ENCODE peak calls at places on chromosomes 16 and 17, in nine cellular contexts. One of them, this sample, is unnamed.

GRCh38 chr17:40598928-40599627 is 33.8 kb upstream of the CCR7 start:
- DNase-seq in fibroblast of villous mesenchyme: peak; percentile 84
- DNase-seq in HL-60: no peak
- DNase-seq in astrocyte of the spinal cord: peak; percentile 25
- DNase-seq in RWPE2: no peak
- DNase-seq in cardiac fibroblast: peak; percentile 87
- DNase-seq in left ventricle myocardium inferior: no peak
- DNase-seq in H9: no peak
- DNase-seq in tibial nerve: peak; percentile 47
- DNase-seq in this sample: peak; percentile 70

GRCh38 chr16:84827897-84828296 is 8.1 kb downstream of the CRISPLD2 start:
- DNase-seq in fibroblast of villous mesenchyme: peak; percentile 13
- DNase-seq in HL-60: no peak
- DNase-seq in astrocyte of the spinal cord: no peak
- DNase-seq in RWPE2: no peak
- DNase-seq in cardiac fibroblast: no peak
- DNase-seq in left ventricle myocardium inferior: no peak
- DNase-seq in H9: no peak
- DNase-seq in tibial nerve: no peak
- DNase-seq in this sample: no peak

GRCh38 chr16:87956771-87957279 is 5.6 kb downstream of the BANP start:
- DNase-seq in fibroblast of villous mesenchyme: peak; percentile 77
- DNase-seq in HL-60: no peak
- DNase-seq in astrocyte of the spinal cord: peak; percentile 67
- DNase-seq in RWPE2: no peak
- DNase-seq in cardiac fibroblast: peak; percentile 65
- DNase-seq in left ventricle myocardium inferior: no peak
- DNase-seq in H9: no peak
- DNase-seq in tibial nerve: no peak
- DNase-seq in this sample: no peak

GRCh38 chr17:8628172-8628571 is 2.4 kb downstream of the MYH10 start:
- DNase-seq in fibroblast of villous mesenchyme: no peak
- DNase-seq in HL-60: no peak
- DNase-seq in astrocyte of the spinal cord: no peak
- DNase-seq in RWPE2: no peak
- DNase-seq in cardiac fibroblast: no peak
- DNase-seq in left ventricle myocardium inferior: no peak
- DNase-seq in H9: no peak
- DNase-seq in tibial nerve: no peak
- DNase-seq in this sample: no peak

GRCh38 chr17:38703742-38704644 is 1.1 kb upstream of the MLLT6 start:
- DNase-seq in fibroblast of villous mesenchyme: peak; percentile 45
- DNase-seq in HL-60: peak; percentile 77
- DNase-seq in astrocyte of the spinal cord: no peak
- DNase-seq in RWPE2: peak; percentile 87
- DNase-seq in cardiac fibroblast: peak; percentile 36
- DNase-seq in left ventricle myocardium inferior: peak; percentile 84
- DNase-seq in H9: peak; percentile 100
- DNase-seq in tibial nerve: peak; percentile 57
- DNase-seq in this sample: peak; percentile 57

GRCh38 chr17:28841901-28842281 is 699 bp downstream of the FAM222B start:
- DNase-seq in fibroblast of villous mesenchyme: no peak
- DNase-seq in HL-60: no peak
- DNase-seq in astrocyte of the spinal cord: no peak
- DNase-seq in RWPE2: no peak
- DNase-seq in cardiac fibroblast: peak; percentile 7
- DNase-seq in left ventricle myocardium inferior: no peak
- DNase-seq in H9: no peak
- DNase-seq in tibial nerve: no peak
- DNase-seq in this sample: no peak

GRCh38 chr16:23134274-23134673 is 15.0 kb downstream of the USP31 start:
- DNase-seq in fibroblast of villous mesenchyme: peak; percentile 51
- DNase-seq in HL-60: no peak
- DNase-seq in astrocyte of the spinal cord: no peak
- DNase-seq in RWPE2: no peak
- DNase-seq in cardiac fibroblast: peak; percentile 22
- DNase-seq in left ventricle myocardium inferior: peak; percentile 69
- DNase-seq in H9: no peak
- DNase-seq in tibial nerve: no peak
- DNase-seq in this sample: no peak

GRCh38 chr16:29306953-29307597 is 99.4 kb downstream of the NPIPB11 start:
- DNase-seq in fibroblast of villous mesenchyme: no peak
- DNase-seq in HL-60: no peak
- DNase-seq in astrocyte of the spinal cord: peak; percentile 25
- DNase-seq in RWPE2: no peak
- DNase-seq in cardiac fibroblast: peak; percentile 18
- DNase-seq in left ventricle myocardium inferior: no peak
- DNase-seq in H9: no peak
- DNase-seq in tibial nerve: no peak
- DNase-seq in this sample: no peak

GRCh38 chr17:72321886-72322285 is 201.1 kb downstream of the SOX9 start:
- DNase-seq in fibroblast of villous mesenchyme: no peak
- DNase-seq in HL-60: no peak
- DNase-seq in astrocyte of the spinal cord: no peak
- DNase-seq in RWPE2: no peak
- DNase-seq in cardiac fibroblast: no peak
- DNase-seq in left ventricle myocardium inferior: no peak
- DNase-seq in H9: no peak
- DNase-seq in tibial nerve: no peak
- DNase-seq in this sample: no peak

GRCh38 chr17:82849076-82849945 is 9.5 kb upstream of the ZNF750 start:
- DNase-seq in fibroblast of villous mesenchyme: no peak
- DNase-seq in HL-60: peak; percentile 50
- DNase-seq in astrocyte of the spinal cord: no peak
- DNase-seq in RWPE2: peak; percentile 49
- DNase-seq in cardiac fibroblast: no peak
- DNase-seq in left ventricle myocardium inferior: no peak
- DNase-seq in H9: no peak
- DNase-seq in tibial nerve: no peak
- DNase-seq in this sample: no peak

GRCh38 chr17:20955437-20956323 is 87.1 kb downstream of the USP22 start:
- DNase-seq in fibroblast of villous mesenchyme: peak; percentile 89
- DNase-seq in HL-60: no peak
- DNase-seq in astrocyte of the spinal cord: peak; percentile 12
- DNase-seq in RWPE2: no peak
- DNase-seq in cardiac fibroblast: peak; percentile 87
- DNase-seq in left ventricle myocardium inferior: peak; percentile 27
- DNase-seq in H9: no peak
- DNase-seq in tibial nerve: no peak
- DNase-seq in this sample: no peak

GRCh38 chr17:11997147-11997971 is at the start of gene ZNF18:
- DNase-seq in fibroblast of villous mesenchyme: peak; percentile 94
- DNase-seq in HL-60: peak; percentile 86
- DNase-seq in astrocyte of the spinal cord: peak; percentile 93
- DNase-seq in RWPE2: peak; percentile 95
- DNase-seq in cardiac fibroblast: peak; percentile 93
- DNase-seq in left ventricle myocardium inferior: peak; percentile 98
- DNase-seq in H9: peak; percentile 99
- DNase-seq in tibial nerve: peak; percentile 91
- DNase-seq in this sample: peak; percentile 97

GRCh38 chr17:11997972-11998233 is 628 bp upstream of the ZNF18 start:
- DNase-seq in fibroblast of villous mesenchyme: no peak
- DNase-seq in HL-60: no peak
- DNase-seq in astrocyte of the spinal cord: no peak
- DNase-seq in RWPE2: no peak
- DNase-seq in cardiac fibroblast: no peak
- DNase-seq in left ventricle myocardium inferior: no peak
- DNase-seq in H9: no peak
- DNase-seq in tibial nerve: no peak
- DNase-seq in this sample: no peak

GRCh38 chr17:11999715-12000114 is 2.4 kb upstream of the ZNF18 start:
- DNase-seq in fibroblast of villous mesenchyme: peak; percentile 63
- DNase-seq in HL-60: peak; percentile 49
- DNase-seq in astrocyte of the spinal cord: no peak
- DNase-seq in RWPE2: no peak
- DNase-seq in cardiac fibroblast: peak; percentile 63
- DNase-seq in left ventricle myocardium inferior: no peak
- DNase-seq in H9: no peak
- DNase-seq in tibial nerve: no peak
- DNase-seq in this sample: no peak

GRCh38 chr17:11991461-11991860 is 5.8 kb downstream of the ZNF18 start:
- DNase-seq in fibroblast of villous mesenchyme: no peak
- DNase-seq in HL-60: no peak
- DNase-seq in astrocyte of the spinal cord: no peak
- DNase-seq in RWPE2: no peak
- DNase-seq in cardiac fibroblast: no peak
- DNase-seq in left ventricle myocardium inferior: no peak
- DNase-seq in H9: peak; percentile 81
- DNase-seq in tibial nerve: no peak
- DNase-seq in this sample: no peak

GRCh38 chr17:11996722-11997146 is 541 bp downstream of the ZNF18 start:
- DNase-seq in fibroblast of villous mesenchyme: peak; percentile 43
- DNase-seq in HL-60: peak; percentile 58
- DNase-seq in astrocyte of the spinal cord: no peak
- DNase-seq in RWPE2: no peak
- DNase-seq in cardiac fibroblast: peak; percentile 50
- DNase-seq in left ventricle myocardium inferior: no peak
- DNase-seq in H9: no peak
- DNase-seq in tibial nerve: no peak
- DNase-seq in this sample: no peak
- TF ChIP-seq CTCF in fibroblast of villous mesenchyme: peak; percentile 16
- TF ChIP-seq CTCF in HL-60: no peak
- TF ChIP-seq CTCF in astrocyte of the spinal cord: no peak
- TF ChIP-seq CTCF in RWPE2: no peak
- TF ChIP-seq CTCF in cardiac fibroblast: peak; percentile 24
- TF ChIP-seq CTCF in left ventricle myocardium inferior: peak; percentile 31
- TF ChIP-seq CTCF in H9: no peak
- TF ChIP-seq CTCF in tibial nerve: no peak
- TF ChIP-seq CTCF in this sample: no peak

GRCh38 chr16:71501562-71501961 is 12.4 kb upstream of the ZNF19 start:
- DNase-seq in fibroblast of villous mesenchyme: no peak
- DNase-seq in HL-60: no peak
- DNase-seq in astrocyte of the spinal cord: no peak
- DNase-seq in RWPE2: no peak
- DNase-seq in cardiac fibroblast: no peak
- DNase-seq in left ventricle myocardium inferior: no peak
- DNase-seq in H9: no peak
- DNase-seq in tibial nerve: no peak
- DNase-seq in this sample: no peak
- TF ChIP-seq CTCF in fibroblast of villous mesenchyme: no peak
- TF ChIP-seq CTCF in HL-60: no peak
- TF ChIP-seq CTCF in astrocyte of the spinal cord: no peak
- TF ChIP-seq CTCF in RWPE2: no peak
- TF ChIP-seq CTCF in cardiac fibroblast: no peak
- TF ChIP-seq CTCF in left ventricle myocardium inferior: no peak
- TF ChIP-seq CTCF in H9: no peak
- TF ChIP-seq CTCF in tibial nerve: no peak
- TF ChIP-seq CTCF in this sample: no peak

DNA sequence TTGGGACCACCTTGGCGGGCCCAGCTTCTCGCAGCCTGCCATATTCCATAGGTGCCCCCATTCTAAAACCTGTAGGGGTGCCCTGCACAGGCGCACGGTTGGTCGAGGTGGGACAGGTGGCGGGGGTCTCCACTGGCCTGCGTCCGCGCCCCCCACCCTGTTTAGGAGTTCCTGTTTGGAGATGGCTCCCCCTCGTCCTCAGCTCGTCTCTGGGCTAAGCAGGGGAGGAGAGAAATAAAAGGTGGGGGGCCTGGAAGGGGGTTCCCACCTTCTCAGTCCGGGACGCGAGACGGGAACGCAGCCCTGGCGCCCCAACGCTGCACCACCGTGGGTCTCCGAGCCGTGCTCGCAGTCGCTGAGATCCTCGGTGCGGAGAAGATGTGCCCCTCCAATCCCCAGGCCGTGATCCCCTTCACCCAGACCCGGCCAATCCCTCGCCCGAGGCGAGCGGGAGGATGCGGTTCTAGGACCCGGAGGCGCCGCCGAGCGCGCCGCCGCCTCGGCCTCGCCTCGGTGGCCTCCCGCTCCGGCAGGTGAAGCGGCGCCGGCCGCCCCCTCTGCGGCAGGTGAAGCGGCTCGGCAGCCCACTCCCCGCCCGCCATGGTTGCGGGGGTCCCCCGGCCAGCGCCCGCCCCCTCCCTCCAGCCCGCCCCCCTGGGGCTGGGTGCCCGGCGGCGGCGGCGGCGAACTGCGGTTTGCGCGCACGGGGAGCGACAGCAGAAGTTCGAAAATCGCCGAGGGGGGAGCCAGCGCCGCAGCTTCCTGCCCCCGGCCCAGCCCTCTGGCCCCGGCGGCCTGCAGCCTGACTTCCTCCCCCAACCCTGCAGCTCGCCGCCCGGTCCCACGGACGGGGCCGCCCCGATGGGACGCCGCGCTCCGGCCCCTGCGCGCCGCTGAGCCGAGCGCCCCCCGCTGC is at the start of gene FMNL1:
- DNase-seq in fibroblast of villous mesenchyme: no peak
- DNase-seq in HL-60: peak; percentile 82
- DNase-seq in astrocyte of the spinal cord: no peak
- DNase-seq in RWPE2: no peak
- DNase-seq in cardiac fibroblast: no peak
- DNase-seq in left ventricle myocardium inferior: peak; percentile 76
- DNase-seq in H9: no peak
- DNase-seq in tibial nerve: no peak
- DNase-seq in this sample: peak; percentile 76
- TF ChIP-seq CTCF in fibroblast of villous mesenchyme: no peak
- TF ChIP-seq CTCF in HL-60: no peak
- TF ChIP-seq CTCF in astrocyte of the spinal cord: no peak
- TF ChIP-seq CTCF in RWPE2: no peak
- TF ChIP-seq CTCF in cardiac fibroblast: no peak
- TF ChIP-seq CTCF in left ventricle myocardium inferior: peak; percentile 19
- TF ChIP-seq CTCF in H9: no peak
- TF ChIP-seq CTCF in tibial nerve: no peak
- TF ChIP-seq CTCF in this sample: no peak

DNA sequence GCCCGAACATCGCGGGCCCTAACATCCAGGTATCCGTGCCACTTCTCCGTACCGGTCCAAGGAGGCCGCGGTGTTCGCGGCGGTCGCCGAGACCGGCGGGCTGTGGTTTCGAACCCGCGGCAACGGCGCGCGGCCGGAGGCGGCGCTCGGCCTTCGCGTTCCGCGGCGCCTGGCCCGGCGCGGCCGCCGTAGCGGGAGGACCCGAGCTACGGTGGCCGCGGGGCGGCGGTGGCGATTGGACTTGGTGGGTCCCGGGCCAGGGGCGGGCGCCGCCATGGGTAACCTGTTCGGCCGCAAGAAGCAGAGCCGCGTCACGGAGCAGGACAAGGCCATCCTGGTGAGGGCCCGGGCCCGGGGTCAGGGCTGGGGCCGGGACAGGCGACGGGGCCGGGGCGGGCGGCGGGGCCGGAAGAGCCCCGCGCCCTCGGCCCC is at the start of gene CHMP6:
- DNase-seq in fibroblast of villous mesenchyme: peak; percentile 77
- DNase-seq in HL-60: peak; percentile 60
- DNase-seq in astrocyte of the spinal cord: peak; percentile 78
- DNase-seq in RWPE2: no peak
- DNase-seq in cardiac fibroblast: peak; percentile 71
- DNase-seq in left ventricle myocardium inferior: peak; percentile 79
- DNase-seq in H9: peak; percentile 77
- DNase-seq in tibial nerve: peak; percentile 52
- DNase-seq in this sample: peak; percentile 81
- TF ChIP-seq CTCF in fibroblast of villous mesenchyme: no peak
- TF ChIP-seq CTCF in HL-60: no peak
- TF ChIP-seq CTCF in astrocyte of the spinal cord: no peak
- TF ChIP-seq CTCF in RWPE2: peak; percentile 25
- TF ChIP-seq CTCF in cardiac fibroblast: no peak
- TF ChIP-seq CTCF in left ventricle myocardium inferior: peak; percentile 54
- TF ChIP-seq CTCF in H9: no peak
- TF ChIP-seq CTCF in tibial nerve: peak; percentile 72
- TF ChIP-seq CTCF in this sample: no peak

This sample was measured in activated B cell treated with CpG ODN at 0.5 μM for 24 hours.